ENCODE peak calls at places on chromosomes 4 and X, in four cellular contexts. M, E, O and L are unnamed samples.

GRCh38 chr4:2942037-2942531 is 21.1 kb downstream of the NOP14 start:
- DNase-seq in M (no peak), O (no peak), E (no peak), L (no peak)

GRCh38 chr4:11228575-11228974 is 200.1 kb downstream of the HS3ST1 start:
- DNase-seq in M (no peak), O (no peak), E (no peak), L (no peak)

GRCh38 chr4:675980-676870 is 1.9 kb downstream of the MYL5 start:
- DNase-seq in O (no peak), M (peak; percentile 43), E (no peak), L (no peak)

GRCh38 chr4:95549246-95550138 is 719 bp upstream of the UNC5C start:
- DNase-seq in O (no peak), E (no peak), M (no peak), L (no peak)

GRCh38 chr4:8702020-8702495 is 109.5 kb downstream of the CPZ start:
- DNase-seq in E (no peak), M (no peak), O (no peak), L (no peak)

GRCh38 chr4:169070071-169070894 is 60.2 kb upstream of the CBR4 start:
- DNase-seq in M (no peak), O (peak; percentile 35), E (peak; percentile 76), L (no peak)

GRCh38 chrX:53303195-53303594 is 21.8 kb upstream of the IQSEC2 start:
- DNase-seq in E (no peak), M (peak; percentile 27), O (no peak), L (no peak)

GRCh38 chrX:118631586-118631985 is 95.8 kb upstream of the IL13RA1 start:
- DNase-seq in O (no peak), E (no peak), M (no peak), L (no peak)

GRCh38 chrX:30590368-30590767 is 12.8 kb upstream of the TASL start:
- DNase-seq in M (no peak), E (no peak), O (no peak), L (no peak)

GRCh38 chrX:2500681-2501151 is at the start of the genes DHRSX and ZBED1:
- DNase-seq in M (peak; percentile 29), E (no peak), O (no peak), L (no peak)

GRCh38 chrX:119640621-119641020 is 34.4 kb upstream of the NKRF start:
- DNase-seq in O (no peak), M (no peak), E (no peak), L (no peak)

GRCh38 chrX:29382811-29383210 is 795.6 kb downstream of the IL1RAPL1 start:
- DNase-seq in M (no peak), E (no peak), O (no peak), L (no peak)

GRCh38 chr4:174549696-174550095 is 27.4 kb upstream of the HPGD start:
- DNase-seq in M (no peak), E (no peak), O (no peak), L (no peak)

GRCh38 chrX:34656842-34657780 is at the start of gene TMEM47:
- DNase-seq in O (no peak), E (no peak), M (peak; percentile 34), L (no peak)

GRCh38 chr4:182800216-182800515 is 117.0 kb downstream of the DCTD start:
- DNase-seq in M (no peak), O (no peak), E (no peak), L (no peak)

DNA sequence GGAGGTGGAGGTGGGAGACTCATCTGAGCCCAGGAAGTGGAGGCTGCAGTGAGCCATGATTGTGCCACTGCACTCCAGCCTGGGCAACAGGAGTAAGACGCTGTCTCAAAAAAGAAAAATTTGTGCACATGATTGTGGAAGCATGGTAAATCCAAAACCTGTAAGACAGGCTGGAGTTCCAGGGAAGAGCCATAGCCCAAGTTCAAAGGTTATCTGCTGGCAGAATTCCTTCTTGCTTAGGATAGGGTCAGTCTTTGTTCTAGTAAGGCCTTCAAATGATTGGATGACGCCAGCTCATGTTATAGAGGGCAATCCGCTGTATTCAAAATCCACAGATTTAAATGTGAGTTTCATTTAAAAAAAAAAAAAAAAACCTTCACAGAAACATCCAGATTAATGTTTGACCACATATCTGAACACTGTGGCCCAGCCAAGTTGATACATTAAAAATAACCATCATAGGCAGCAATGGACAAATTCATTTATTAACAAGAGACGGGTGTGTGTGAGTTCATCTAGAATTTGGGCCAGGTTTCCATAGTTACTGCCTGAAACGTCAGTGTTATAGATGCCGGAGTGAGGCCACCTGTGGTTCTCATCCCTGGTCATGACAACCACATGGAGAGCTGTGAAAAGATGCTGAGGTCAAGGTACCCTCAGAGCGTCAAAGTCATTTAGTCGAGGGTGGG is 35.2 kb upstream of the SLC2A9 start:
- DNase-seq in E (no peak), O (peak; percentile 57), M (no peak), L (no peak)
- TF ChIP-seq TCF7L2 in E (no peak), O (no peak), M (no peak), L (no peak)

GRCh38 chr4:61462451-61463326 is 262.6 kb downstream of the ADGRL3 start:
- DNase-seq in O (peak; percentile 84), M (no peak), E (no peak), L (no peak)

GRCh38 chr4:61468091-61468720 is 268.1 kb downstream of the ADGRL3 start:
- DNase-seq in E (no peak), O (no peak), M (no peak), L (no peak)
- TF ChIP-seq TCF7L2 in E (no peak), O (no peak), M (no peak), L (no peak)

GRCh38 chrX:1424452-1424851 is 28.3 kb downstream of the ASMTL start:
- DNase-seq in E (no peak), M (no peak), O (no peak), L (no peak)

GRCh38 chrX:1423215-1423614 is 29.5 kb downstream of the ASMTL start:
- DNase-seq in M (no peak), E (no peak), O (no peak), L (no peak)

GRCh38 chrX:1427756-1428155 is 25.0 kb downstream of the ASMTL start:
- DNase-seq in M (no peak), O (no peak), E (no peak), L (no peak)

GRCh38 chrX:1422135-1422465 is 30.2 kb upstream of the SLC25A6 start:
- DNase-seq in M (no peak), E (no peak), O (no peak), L (no peak)

DNA sequence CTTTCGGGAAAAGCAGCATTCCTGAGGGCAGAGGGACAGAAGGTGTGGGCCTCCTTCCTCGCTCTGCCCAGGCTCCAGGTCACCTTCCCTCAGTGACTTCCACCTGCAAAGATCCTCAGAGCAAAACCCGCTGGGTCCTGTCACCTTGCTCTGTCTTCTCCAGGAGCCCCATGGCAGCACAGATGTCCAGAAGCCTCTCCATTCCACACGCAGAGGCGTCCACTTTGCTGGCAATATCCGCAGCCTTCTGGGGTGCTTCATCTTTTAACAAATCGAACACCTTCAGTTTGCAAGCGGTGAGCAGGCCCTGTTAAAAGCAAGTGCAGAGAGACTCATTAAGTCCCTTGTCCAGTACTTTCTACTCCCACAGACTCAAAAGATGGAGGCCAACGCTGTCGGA is 27.3 kb downstream of the ASMTL start:
- DNase-seq in O (no peak), M (no peak), E (no peak), L (no peak)
- TF ChIP-seq TCF7L2 in O (no peak), M (no peak), E (no peak), L (no peak)

GRCh38 chrX:110795645-110796510 is at the start of gene CHRDL1:
- DNase-seq in E (no peak), M (no peak), O (no peak), L (no peak)
- TF ChIP-seq TCF7L2 in E (no peak), M (no peak), O (no peak), L (no peak)